ENCODE peak calls at places on chromosomes 1 and 21, in nine cellular contexts. One of them, this sample, is unnamed.

GRCh38 chr1:101207891-101208290 is 28.9 kb upstream of the S1PR1 start:
- DNase-seq in body of pancreas: no peak
- DNase-seq in tibial artery: no peak
- DNase-seq in dorsolateral prefrontal cortex: peak; percentile 17
- DNase-seq in pancreas: no peak
- DNase-seq in astrocyte of the spinal cord: no peak
- DNase-seq in HFF-Myc: no peak
- DNase-seq in fibroblast of lung: no peak
- DNase-seq in A673: no peak
- DNase-seq in this sample: no peak

GRCh38 chr1:159188375-159188788 is 16.3 kb upstream of the ACKR1 start:
- DNase-seq in body of pancreas: peak; percentile 73
- DNase-seq in tibial artery: no peak
- DNase-seq in dorsolateral prefrontal cortex: peak; percentile 67
- DNase-seq in pancreas: peak; percentile 67
- DNase-seq in astrocyte of the spinal cord: no peak
- DNase-seq in HFF-Myc: no peak
- DNase-seq in fibroblast of lung: peak; percentile 10
- DNase-seq in A673: peak; percentile 29
- DNase-seq in this sample: peak; percentile 41

GRCh38 chr1:109391161-109391556 is 6.6 kb downstream of the SORT1 start:
- DNase-seq in body of pancreas: no peak
- DNase-seq in tibial artery: no peak
- DNase-seq in dorsolateral prefrontal cortex: no peak
- DNase-seq in pancreas: no peak
- DNase-seq in astrocyte of the spinal cord: peak; percentile 47
- DNase-seq in HFF-Myc: no peak
- DNase-seq in fibroblast of lung: peak; percentile 84
- DNase-seq in A673: no peak
- DNase-seq in this sample: peak; percentile 73

GRCh38 chr1:110151175-110151715 is 951 bp downstream of the SLC6A17 start:
- DNase-seq in body of pancreas: no peak
- DNase-seq in tibial artery: no peak
- DNase-seq in dorsolateral prefrontal cortex: no peak
- DNase-seq in pancreas: no peak
- DNase-seq in astrocyte of the spinal cord: no peak
- DNase-seq in HFF-Myc: no peak
- DNase-seq in fibroblast of lung: no peak
- DNase-seq in A673: no peak
- DNase-seq in this sample: no peak

GRCh38 chr1:240241278-240241677 is 149.6 kb downstream of the FMN2 start:
- DNase-seq in body of pancreas: no peak
- DNase-seq in tibial artery: no peak
- DNase-seq in dorsolateral prefrontal cortex: no peak
- DNase-seq in pancreas: no peak
- DNase-seq in astrocyte of the spinal cord: no peak
- DNase-seq in HFF-Myc: no peak
- DNase-seq in fibroblast of lung: no peak
- DNase-seq in A673: no peak
- DNase-seq in this sample: no peak

GRCh38 chr1:118247593-118247992 is 62.6 kb upstream of the SPAG17 start:
- DNase-seq in body of pancreas: no peak
- DNase-seq in tibial artery: no peak
- DNase-seq in dorsolateral prefrontal cortex: no peak
- DNase-seq in pancreas: no peak
- DNase-seq in astrocyte of the spinal cord: no peak
- DNase-seq in HFF-Myc: peak; percentile 9
- DNase-seq in fibroblast of lung: peak; percentile 4
- DNase-seq in A673: peak; percentile 26
- DNase-seq in this sample: peak; percentile 16

GRCh38 chr1:206005234-206005633 is 2.0 kb upstream of the RAB7B start:
- DNase-seq in body of pancreas: no peak
- DNase-seq in tibial artery: no peak
- DNase-seq in dorsolateral prefrontal cortex: no peak
- DNase-seq in pancreas: no peak
- DNase-seq in astrocyte of the spinal cord: no peak
- DNase-seq in HFF-Myc: no peak
- DNase-seq in fibroblast of lung: no peak
- DNase-seq in A673: no peak
- DNase-seq in this sample: no peak

GRCh38 chr1:116911166-116911553 is 1.4 kb downstream of the PTGFRN start:
- DNase-seq in body of pancreas: no peak
- DNase-seq in tibial artery: no peak
- DNase-seq in dorsolateral prefrontal cortex: no peak
- DNase-seq in pancreas: no peak
- DNase-seq in astrocyte of the spinal cord: no peak
- DNase-seq in HFF-Myc: no peak
- DNase-seq in fibroblast of lung: no peak
- DNase-seq in A673: no peak
- DNase-seq in this sample: no peak

GRCh38 chr1:2848006-2848670 is 46.6 kb upstream of the TTC34 start:
- DNase-seq in body of pancreas: no peak
- DNase-seq in tibial artery: no peak
- DNase-seq in dorsolateral prefrontal cortex: no peak
- DNase-seq in pancreas: no peak
- DNase-seq in astrocyte of the spinal cord: no peak
- DNase-seq in HFF-Myc: no peak
- DNase-seq in fibroblast of lung: no peak
- DNase-seq in A673: no peak
- DNase-seq in this sample: no peak

GRCh38 chr21:42209801-42210479 is 9.0 kb upstream of the ABCG1 start:
- DNase-seq in body of pancreas: no peak
- DNase-seq in tibial artery: no peak
- DNase-seq in dorsolateral prefrontal cortex: no peak
- DNase-seq in pancreas: no peak
- DNase-seq in astrocyte of the spinal cord: no peak
- DNase-seq in HFF-Myc: no peak
- DNase-seq in fibroblast of lung: no peak
- DNase-seq in A673: no peak
- DNase-seq in this sample: peak; percentile 14

GRCh38 chr1:91651671-91652071 is 151.0 kb downstream of the CDC7 start:
- DNase-seq in body of pancreas: peak; percentile 43
- DNase-seq in tibial artery: peak; percentile 52
- DNase-seq in dorsolateral prefrontal cortex: no peak
- DNase-seq in pancreas: no peak
- DNase-seq in astrocyte of the spinal cord: peak; percentile 45
- DNase-seq in HFF-Myc: peak; percentile 24
- DNase-seq in fibroblast of lung: peak; percentile 96
- DNase-seq in A673: no peak
- DNase-seq in this sample: peak; percentile 73

GRCh38 chr21:39843916-39844315 is 23.3 kb upstream of the PCP4 start:
- DNase-seq in body of pancreas: no peak
- DNase-seq in tibial artery: no peak
- DNase-seq in dorsolateral prefrontal cortex: no peak
- DNase-seq in pancreas: no peak
- DNase-seq in astrocyte of the spinal cord: no peak
- DNase-seq in HFF-Myc: no peak
- DNase-seq in fibroblast of lung: no peak
- DNase-seq in A673: no peak
- DNase-seq in this sample: no peak

GRCh38 chr1:245156041-245156735 is 1.4 kb downstream of the KIF26B start:
- DNase-seq in body of pancreas: peak; percentile 87
- DNase-seq in tibial artery: peak; percentile 62
- DNase-seq in dorsolateral prefrontal cortex: peak; percentile 93
- DNase-seq in pancreas: peak; percentile 97
- DNase-seq in astrocyte of the spinal cord: peak; percentile 80
- DNase-seq in HFF-Myc: no peak
- DNase-seq in fibroblast of lung: peak; percentile 69
- DNase-seq in A673: peak; percentile 84
- DNase-seq in this sample: peak; percentile 83
- H3K4me3 ChIP-seq in body of pancreas: no peak overlapping the region
- H3K4me3 ChIP-seq in tibial artery: peak overlapping the region; percentile 47
- H3K4me3 ChIP-seq in dorsolateral prefrontal cortex: peak overlapping the region; percentile 59
- H3K4me3 ChIP-seq in pancreas: peak overlapping the region; percentile 45
- H3K4me3 ChIP-seq in astrocyte of the spinal cord: peak overlapping the region; percentile 89
- H3K4me3 ChIP-seq in HFF-Myc: peak overlapping the region; percentile 65
- H3K4me3 ChIP-seq in fibroblast of lung: peak overlapping the region; percentile 44
- H3K4me3 ChIP-seq in A673: peak overlapping the region; percentile 42
- H3K4me3 ChIP-seq in this sample: peak overlapping the region; percentile 80

DNA sequence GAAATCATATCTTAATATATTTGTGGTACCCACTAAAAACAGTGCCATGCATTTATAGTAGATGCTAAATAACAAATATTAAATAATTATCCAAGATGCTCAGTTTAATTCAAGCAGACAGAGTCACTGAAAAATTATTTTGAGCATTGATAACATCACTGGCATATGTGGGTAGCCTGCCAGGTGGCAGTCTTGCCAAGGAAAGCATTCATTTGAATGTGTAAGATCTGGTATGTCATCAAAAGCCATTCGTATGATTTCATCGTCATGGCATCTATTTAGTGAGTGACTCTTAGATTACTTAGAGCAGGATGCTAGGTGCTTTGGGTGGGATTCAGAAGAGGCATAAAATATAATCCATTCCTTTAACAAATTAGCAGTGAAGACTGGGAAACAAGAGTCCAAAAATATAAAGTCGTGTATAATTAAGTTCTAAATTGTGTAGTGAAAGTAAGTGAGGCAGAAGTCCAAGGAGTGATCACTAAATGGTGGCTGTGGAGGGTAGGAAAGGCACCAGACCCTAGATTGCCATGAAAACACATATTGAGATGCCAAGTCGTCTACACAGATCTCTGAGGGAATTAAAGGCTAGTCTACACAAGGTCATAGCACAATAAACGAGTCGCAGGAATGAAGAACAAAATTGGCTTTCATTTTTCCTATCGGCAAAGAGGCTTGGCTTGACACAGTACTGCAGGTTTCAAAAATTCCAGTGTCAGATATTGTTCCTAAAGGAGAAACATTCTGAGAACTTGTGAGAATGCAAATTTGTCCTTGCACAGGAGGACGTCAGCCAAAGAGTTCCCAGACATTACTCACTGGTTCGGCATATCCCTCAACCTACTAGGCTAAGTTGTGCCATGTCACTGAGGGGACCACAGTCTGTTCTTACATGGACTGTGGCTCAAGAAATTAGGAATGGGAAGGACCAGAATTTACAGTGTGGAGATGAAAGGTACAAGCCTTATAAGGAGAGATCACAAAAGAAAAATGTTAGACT is 130.8 kb downstream of the LYPLAL1 start:
- DNase-seq in body of pancreas: peak; percentile 16
- DNase-seq in tibial artery: no peak
- DNase-seq in dorsolateral prefrontal cortex: no peak
- DNase-seq in pancreas: no peak
- DNase-seq in astrocyte of the spinal cord: peak; percentile 67
- DNase-seq in HFF-Myc: no peak
- DNase-seq in fibroblast of lung: peak; percentile 44
- DNase-seq in A673: peak; percentile 24
- DNase-seq in this sample: peak; percentile 60
- TF ChIP-seq CTCF in body of pancreas: peak; percentile 30
- TF ChIP-seq CTCF in tibial artery: no peak
- TF ChIP-seq CTCF in dorsolateral prefrontal cortex: no peak
- TF ChIP-seq CTCF in pancreas: no peak
- TF ChIP-seq CTCF in astrocyte of the spinal cord: no peak
- TF ChIP-seq CTCF in HFF-Myc: no peak
- TF ChIP-seq CTCF in fibroblast of lung: no peak
- TF ChIP-seq CTCF in A673: no peak
- TF ChIP-seq CTCF in this sample: no peak

GRCh38 chr1:153430166-153430553 is 13.8 kb downstream of the S100A7A start:
- DNase-seq in body of pancreas: no peak
- DNase-seq in tibial artery: no peak
- DNase-seq in dorsolateral prefrontal cortex: no peak
- DNase-seq in pancreas: no peak
- DNase-seq in astrocyte of the spinal cord: no peak
- DNase-seq in HFF-Myc: no peak
- DNase-seq in fibroblast of lung: no peak
- DNase-seq in A673: no peak
- DNase-seq in this sample: no peak

GRCh38 chr1:153428790-153429189 is 12.5 kb downstream of the S100A7A start:
- DNase-seq in body of pancreas: no peak
- DNase-seq in tibial artery: no peak
- DNase-seq in dorsolateral prefrontal cortex: no peak
- DNase-seq in pancreas: no peak
- DNase-seq in astrocyte of the spinal cord: no peak
- DNase-seq in HFF-Myc: no peak
- DNase-seq in fibroblast of lung: no peak
- DNase-seq in A673: no peak
- DNase-seq in this sample: no peak

GRCh38 chr1:153428073-153428638 is 11.8 kb downstream of the S100A7A start:
- DNase-seq in body of pancreas: no peak
- DNase-seq in tibial artery: no peak
- DNase-seq in dorsolateral prefrontal cortex: no peak
- DNase-seq in pancreas: no peak
- DNase-seq in astrocyte of the spinal cord: no peak
- DNase-seq in HFF-Myc: no peak
- DNase-seq in fibroblast of lung: no peak
- DNase-seq in A673: no peak
- DNase-seq in this sample: no peak

GRCh38 chr1:153430561-153430960 is 14.2 kb downstream of the S100A7A start:
- DNase-seq in body of pancreas: no peak
- DNase-seq in tibial artery: no peak
- DNase-seq in dorsolateral prefrontal cortex: no peak
- DNase-seq in pancreas: no peak
- DNase-seq in astrocyte of the spinal cord: no peak
- DNase-seq in HFF-Myc: no peak
- DNase-seq in fibroblast of lung: no peak
- DNase-seq in A673: no peak
- DNase-seq in this sample: no peak

DNA sequence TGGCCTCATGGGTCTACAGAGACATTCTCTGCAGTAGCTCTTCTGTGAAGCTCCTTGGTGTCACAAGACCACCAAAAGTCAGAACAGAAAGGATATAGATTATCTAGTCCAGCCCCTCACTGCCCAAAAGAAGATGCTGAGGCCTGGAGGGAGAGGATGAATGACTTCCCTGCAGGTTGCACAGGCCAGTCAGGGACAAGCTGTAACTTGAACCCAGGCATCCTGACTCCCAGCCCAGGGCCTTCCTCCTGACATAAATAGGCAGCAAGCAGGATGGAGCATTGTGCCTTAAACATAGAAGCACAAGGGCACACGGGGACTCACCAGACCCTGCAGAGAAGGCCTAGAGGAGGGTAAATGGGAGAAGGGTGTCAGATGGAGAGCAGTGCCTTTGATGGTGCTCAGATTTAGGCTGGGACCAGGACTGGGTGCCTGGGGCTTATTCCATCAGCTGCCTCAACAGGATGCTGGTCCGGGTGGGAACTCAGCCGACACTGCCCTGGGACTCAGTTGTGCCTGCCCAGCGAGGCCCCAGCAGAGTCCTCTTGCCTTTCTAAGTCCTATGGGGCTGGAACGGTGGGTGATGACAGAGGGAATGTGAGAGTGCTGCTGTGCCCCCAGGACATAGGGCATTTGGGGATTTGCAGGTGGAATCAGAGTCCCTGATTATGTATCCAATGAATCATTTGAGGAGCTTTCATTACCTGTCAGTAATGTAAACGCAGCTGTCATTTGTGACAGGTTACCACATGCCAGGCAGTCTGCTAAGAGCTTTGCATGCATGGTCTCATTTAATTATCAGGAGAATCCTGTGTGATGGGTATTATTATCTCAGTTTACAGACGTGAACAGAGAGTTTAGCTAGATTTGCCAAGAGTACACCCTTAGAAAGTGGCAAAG is 13.2 kb downstream of the S100A7A start:
- DNase-seq in body of pancreas: no peak
- DNase-seq in tibial artery: no peak
- DNase-seq in dorsolateral prefrontal cortex: no peak
- DNase-seq in pancreas: no peak
- DNase-seq in astrocyte of the spinal cord: no peak
- DNase-seq in HFF-Myc: no peak
- DNase-seq in fibroblast of lung: no peak
- DNase-seq in A673: no peak
- DNase-seq in this sample: no peak
- H3K4me3 ChIP-seq in body of pancreas: no peak overlapping the region
- H3K4me3 ChIP-seq in tibial artery: no peak overlapping the region
- H3K4me3 ChIP-seq in dorsolateral prefrontal cortex: no peak overlapping the region
- H3K4me3 ChIP-seq in pancreas: no peak overlapping the region
- H3K4me3 ChIP-seq in astrocyte of the spinal cord: no peak overlapping the region
- H3K4me3 ChIP-seq in HFF-Myc: no peak overlapping the region
- H3K4me3 ChIP-seq in fibroblast of lung: no peak overlapping the region
- H3K4me3 ChIP-seq in A673: no peak overlapping the region
- H3K4me3 ChIP-seq in this sample: no peak overlapping the region

GRCh38 chr21:37496972-37497371 is 130.4 kb downstream of the DYRK1A start:
- DNase-seq in body of pancreas: no peak
- DNase-seq in tibial artery: no peak
- DNase-seq in dorsolateral prefrontal cortex: no peak
- DNase-seq in pancreas: no peak
- DNase-seq in astrocyte of the spinal cord: peak; percentile 15
- DNase-seq in HFF-Myc: no peak
- DNase-seq in fibroblast of lung: peak; percentile 25
- DNase-seq in A673: peak; percentile 15
- DNase-seq in this sample: peak; percentile 39
- TF ChIP-seq CTCF in body of pancreas: no peak
- TF ChIP-seq CTCF in tibial artery: peak; percentile 21
- TF ChIP-seq CTCF in dorsolateral prefrontal cortex: peak; percentile 49
- TF ChIP-seq CTCF in pancreas: no peak
- TF ChIP-seq CTCF in astrocyte of the spinal cord: peak; percentile 29
- TF ChIP-seq CTCF in HFF-Myc: no peak
- TF ChIP-seq CTCF in fibroblast of lung: no peak
- TF ChIP-seq CTCF in A673: peak; percentile 53
- TF ChIP-seq CTCF in this sample: peak; percentile 27